ENCODE peak calls at places on chromosomes 3 and 15, in eight cellular contexts. H is foreskin fibroblast, J is COR-L47, S is PC-3, Z is SHP77, F is left cardiac atrium, L is lung, C is colonic mucosa. Q is an unnamed sample.

GRCh38 chr3:127816783-127817182 is 5.5 kb downstream of the MGLL start:
- DNase-seq in H (no peak), C (no peak), J (no peak), F (no peak), S (no peak), Z (no peak), L (no peak), Q (no peak)

GRCh38 chr3:67423722-67424121 is 230.7 kb downstream of the SUCLG2 start:
- DNase-seq in J (no peak), H (no peak), S (no peak), F (no peak), L (no peak), Z (no peak), C (no peak), Q (no peak)

GRCh38 chr3:100973594-100973993 is 19.6 kb downstream of the ABI3BP start:
- DNase-seq in S (peak; percentile 59), H (no peak), J (no peak), C (no peak), F (no peak), L (no peak), Z (no peak), Q (no peak)

GRCh38 chr3:107421170-107421792 is 44.0 kb downstream of the CCDC54 start:
- DNase-seq in Z (peak; percentile 25), J (peak; percentile 60), F (no peak), H (peak; percentile 78), L (no peak), C (no peak), S (peak; percentile 84), Q (no peak)

GRCh38 chr3:143084856-143085731 is 34.5 kb upstream of the CHST2 start:
- DNase-seq in H (peak; percentile 72), F (peak; percentile 27), Z (no peak), C (no peak), J (no peak), L (no peak), S (peak; percentile 30), Q (no peak)

GRCh38 chr3:183455064-183455463 is 26.6 kb upstream of the MCF2L2 start:
- DNase-seq in Z (no peak), H (peak; percentile 66), C (no peak), S (peak; percentile 83), L (no peak), F (no peak), J (no peak), Q (no peak)

GRCh38 chr15:71444866-71445590 is 329.8 kb downstream of the THSD4 start:
- DNase-seq in L (no peak), C (no peak), S (peak; percentile 94), H (peak; percentile 66), F (no peak), Z (no peak), J (no peak), Q (no peak)

GRCh38 chr3:73490453-73491311 is 134.1 kb downstream of the PDZRN3 start:
- DNase-seq in S (no peak), L (peak; percentile 49), J (no peak), H (peak; percentile 50), Z (no peak), C (no peak), F (peak; percentile 41), Q (peak; percentile 57)

GRCh38 chr3:55362206-55362960 is 124.7 kb downstream of the WNT5A start:
- DNase-seq in Z (no peak), H (peak; percentile 61), F (no peak), S (peak; percentile 80), C (no peak), J (no peak), L (no peak), Q (no peak)

GRCh38 chr15:59131955-59132562 is 27.1 kb downstream of the CCNB2 start:
- DNase-seq in Z (no peak), L (no peak), H (no peak), J (no peak), C (peak; percentile 51), F (no peak), S (no peak), Q (no peak)

GRCh38 chr15:98983333-98983732 is 24.3 kb downstream of the PGPEP1L start:
- DNase-seq in J (no peak), S (peak; percentile 77), C (peak; percentile 37), Z (no peak), H (peak; percentile 87), F (peak; percentile 61), L (peak; percentile 81), Q (peak; percentile 56)

GRCh38 chr3:39434574-39434973 is 28.1 kb downstream of the RPSA start:
- DNase-seq in H (peak; percentile 45), S (no peak), Z (no peak), C (no peak), F (no peak), L (no peak), J (no peak), Q (no peak)

GRCh38 chr15:74613953-74614743 is 1.5 kb upstream of the CLK3 start:
- DNase-seq in H (no peak), J (no peak), L (no peak), F (no peak), Z (no peak), S (no peak), C (no peak), Q (no peak)

GRCh38 chr15:55549305-55549704 is 38.8 kb downstream of the PYGO1 start:
- DNase-seq in H (peak; percentile 46), J (no peak), F (no peak), C (no peak), S (peak; percentile 20), L (no peak), Z (no peak), Q (no peak)

GRCh38 chr15:27690290-27690689 is 408.8 kb downstream of the OCA2 start:
- DNase-seq in C (no peak), L (no peak), J (no peak), H (no peak), F (no peak), S (no peak), Z (no peak), Q (no peak)

GRCh38 chr3:69113536-69113935 is 8.9 kb downstream of the LMOD3 start:
- DNase-seq in H (peak; percentile 39), Z (no peak), F (no peak), J (no peak), S (no peak), C (no peak), L (no peak), Q (no peak)

GRCh38 chr3:12136371-12136770 is 22.3 kb downstream of the TIMP4 start:
- DNase-seq in S (no peak), H (no peak), C (no peak), J (no peak), F (no peak), L (no peak), Z (no peak), Q (no peak)

GRCh38 chr3:57582470-57583168 is 14.5 kb downstream of the ARF4 start:
- DNase-seq in Z (no peak), L (no peak), C (peak; percentile 53), J (peak; percentile 37), H (peak; percentile 33), S (peak; percentile 83), F (no peak), Q (no peak)

GRCh38 chr3:18868911-18869689 is 279.2 kb upstream of the KCNH8 start:
- DNase-seq in L (no peak), H (no peak), F (no peak), S (peak; percentile 36), J (no peak), Z (no peak), C (no peak), Q (no peak)

GRCh38 chr3:142828703-142829304 is 60.1 kb downstream of the PCOLCE2 start:
- DNase-seq in S (peak; percentile 86), Z (peak; percentile 62), L (peak; percentile 75), H (peak; percentile 86), J (peak; percentile 89), F (peak; percentile 83), C (peak; percentile 84), Q (peak; percentile 79)

Q was measured in heart left ventricle.